ENCODE peak calls at places on chromosomes 2 and 18, in five cellular contexts. D, L, Y, G and U are unnamed samples.

GRCh38 chr2:77018219-77018618 is 504.0 kb downstream of the LRRTM4 start:
- DNase-seq in D (no peak), L (no peak), Y (peak; percentile 64), G (no peak), U (no peak)

GRCh38 chr2:181573140-181573736 is 83.7 kb downstream of the CERKL start:
- DNase-seq in D (peak; percentile 46), L (no peak), Y (peak; percentile 11), G (peak; percentile 64), U (no peak)

GRCh38 chr2:239009001-239009961 is 161.4 kb downstream of the TWIST2 start:
- DNase-seq in D (no peak), L (peak; percentile 64), Y (no peak), G (peak; percentile 45), U (peak; percentile 72)

GRCh38 chr2:128446049-128446811 is 127.6 kb upstream of the HS6ST1 start:
- DNase-seq in D (no peak), L (no peak), Y (no peak), G (no peak), U (no peak)

GRCh38 chr18:69177702-69178101 is 223.0 kb upstream of the DOK6 start:
- DNase-seq in D (no peak), L (no peak), Y (no peak), G (no peak), U (no peak)

GRCh38 chr2:219724628-219725027 is 97.2 kb downstream of the SLC4A3 start:
- DNase-seq in D (no peak), L (no peak), Y (no peak), G (no peak), U (no peak)

GRCh38 chr2:71125506-71126294 is 4.3 kb downstream of the MCEE start:
- DNase-seq in D (no peak), L (no peak), Y (no peak), G (no peak), U (no peak)

GRCh38 chr2:31729442-31730092 is 148.8 kb upstream of the SRD5A2 start:
- DNase-seq in D (peak; percentile 15), L (no peak), Y (peak; percentile 10), G (peak; percentile 46), U (no peak)

GRCh38 chr2:241112592-241112991 is 10.5 kb upstream of the MTERF4 start:
- DNase-seq in D (no peak), L (peak; percentile 42), Y (no peak), G (no peak), U (no peak)

GRCh38 chr2:239621611-239622010 is 220.8 kb upstream of the HDAC4 start:
- DNase-seq in D (no peak), L (no peak), Y (no peak), G (no peak), U (no peak)

GRCh38 chr2:75340560-75340959 is 141.2 kb upstream of the TACR1 start:
- DNase-seq in D (peak; percentile 35), L (no peak), Y (no peak), G (no peak), U (no peak)

GRCh38 chr2:158381205-158381604 is 75.3 kb downstream of the CCDC148 start:
- DNase-seq in D (no peak), L (no peak), Y (no peak), G (no peak), U (no peak)

GRCh38 chr2:48984922-48985321 is 169.4 kb downstream of the FSHR start:
- DNase-seq in D (no peak), L (no peak), Y (no peak), G (no peak), U (no peak)

GRCh38 chr18:48940854-48941531 is 9.8 kb downstream of the SMAD7 start:
- DNase-seq in D (no peak), L (no peak), Y (no peak), G (peak; percentile 42), U (no peak)

GRCh38 chr18:1954583-1955312 is 616.6 kb downstream of the METTL4 start:
- DNase-seq in D (no peak), L (peak; percentile 62), Y (no peak), G (no peak), U (peak; percentile 74)

GRCh38 chr2:24477229-24477628 is 13.8 kb upstream of the NCOA1 start:
- DNase-seq in D (no peak), L (no peak), Y (no peak), G (no peak), U (no peak)

GRCh38 chr2:24970483-24971299 is 1.1 kb downstream of the DNAJC27 start:
- DNase-seq in D (no peak), L (no peak), Y (no peak), G (peak; percentile 56), U (no peak)

GRCh38 chr2:38394903-38395341 is 17.8 kb upstream of the ATL2 start:
- DNase-seq in D (no peak), L (no peak), Y (no peak), G (no peak), U (no peak)

GRCh38 chr18:30093376-30093775 is 949.2 kb downstream of the DSC3 start:
- DNase-seq in D (no peak), L (no peak), Y (peak; percentile 13), G (no peak), U (no peak)

GRCh38 chr2:72834561-72834960 is 8.7 kb upstream of the EXOC6B start:
- DNase-seq in D (no peak), L (no peak), Y (no peak), G (no peak), U (no peak)

GRCh38 chr2:226581004-226581403 is 218.6 kb downstream of the IRS1 start:
- DNase-seq in D (no peak), L (no peak), Y (no peak), G (no peak), U (no peak)

GRCh38 chr18:9835112-9835755 is 50.5 kb upstream of the TXNDC2 start:
- DNase-seq in D (no peak), L (no peak), Y (no peak), G (no peak), U (no peak)

GRCh38 chr18:70420151-70420898 is 131.5 kb downstream of the SOCS6 start:
- DNase-seq in D (no peak), L (no peak), Y (peak; percentile 55), G (peak; percentile 57), U (no peak)

GRCh38 chr2:232455426-232456255 is at the start of gene ALPI:
- DNase-seq in D (no peak), L (no peak), Y (no peak), G (no peak), U (no peak)

GRCh38 chr2:26412091-26412673 is 10.5 kb downstream of the DRC1 start:
- DNase-seq in D (no peak), L (no peak), Y (no peak), G (no peak), U (no peak)

GRCh38 chr2:63058149-63058741 is 7.6 kb downstream of the OTX1 start:
- DNase-seq in D (no peak), L (no peak), Y (no peak), G (peak; percentile 37), U (no peak)

GRCh38 chr2:191869178-191869577 is 22.3 kb upstream of the CAVIN2 start:
- DNase-seq in D (peak; percentile 17), L (no peak), Y (no peak), G (peak; percentile 75), U (no peak)

GRCh38 chr2:100062315-100062714 is 80.1 kb downstream of the AFF3 start:
- DNase-seq in D (no peak), L (no peak), Y (no peak), G (no peak), U (no peak)

GRCh38 chr2:169716229-169716886 is 17.3 kb upstream of the KLHL23 start:
- DNase-seq in D (peak; percentile 35), L (no peak), Y (no peak), G (peak; percentile 54), U (no peak)

GRCh38 chr2:97653874-97654273 is 8.0 kb downstream of the COX5B start:
- DNase-seq in D (no peak), L (no peak), Y (no peak), G (no peak), U (no peak)

GRCh38 chr2:222160944-222161343 is 137.9 kb downstream of the PAX3 start:
- DNase-seq in D (no peak), L (no peak), Y (no peak), G (no peak), U (no peak)

GRCh38 chr18:23334569-23334968 is 118.5 kb upstream of the RIOK3 start:
- DNase-seq in D (no peak), L (no peak), Y (no peak), G (no peak), U (no peak)

GRCh38 chr2:102361632-102362241 is 6.1 kb downstream of the IL18R1 start:
- DNase-seq in D (no peak), L (no peak), Y (no peak), G (no peak), U (no peak)

GRCh38 chr2:35081001-35081628 is 1274.5 kb upstream of the CRIM1 start:
- DNase-seq in D (no peak), L (no peak), Y (no peak), G (no peak), U (no peak)

GRCh38 chr2:17199741-17200140 is 318.5 kb downstream of the RAD51AP2 start:
- DNase-seq in D (peak; percentile 10), L (no peak), Y (no peak), G (no peak), U (no peak)

GRCh38 chr2:95046371-95047112 is 21.0 kb downstream of the MAL start:
- DNase-seq in D (no peak), L (peak; percentile 39), Y (no peak), G (no peak), U (peak; percentile 86)

GRCh38 chr2:11012131-11012693 is 100.5 kb downstream of the KCNF1 start:
- DNase-seq in D (no peak), L (no peak), Y (no peak), G (no peak), U (no peak)

GRCh38 chr2:885230-886071 is 65.2 kb upstream of the SNTG2 start:
- DNase-seq in D (no peak), L (no peak), Y (no peak), G (no peak), U (no peak)

GRCh38 chr18:79798346-79798998 is 734 bp downstream of the KCNG2 start:
- DNase-seq in D (no peak), L (peak; percentile 65), Y (no peak), G (no peak), U (peak; percentile 68)

GRCh38 chr2:236179653-236180500 is 11.7 kb upstream of the GBX2 start:
- DNase-seq in D (no peak), L (peak; percentile 63), Y (no peak), G (peak; percentile 90), U (no peak)